ENCODE peak calls at places on chromosomes 6 and 20, in ten cellular contexts. P is cardiac muscle cell, G is lower lobe of right lung, I is fibroblast of lung, B is brain microvascular endothelial cell, O is hepatocyte, Q is heart left ventricle, U is astrocyte, T is K562, V is breast epithelium. E is an unnamed sample.

GRCh38 chr6:324729-325125 is 32.4 kb downstream of the DUSP22 start:
- DNase-seq in B (no peak), O (no peak), Q (no peak), U (no peak), P (no peak), T (no peak), G (peak; percentile 50), I (no peak), V (no peak), E (no peak)

GRCh38 chr6:24506814-24507520 is 12.2 kb downstream of the ALDH5A1 start:
- DNase-seq in G (no peak), T (no peak), P (no peak), V (no peak), B (no peak), I (no peak), O (no peak), U (no peak), Q (no peak), E (no peak)

GRCh38 chr6:4028051-4028450 is 50.9 kb downstream of the FAM217A start:
- DNase-seq in I (no peak), V (no peak), B (no peak), U (no peak), Q (no peak), T (peak; percentile 42), P (no peak), O (no peak), G (no peak), E (no peak)

GRCh38 chr6:166058064-166058739 is 109.4 kb downstream of the TBXT start:
- DNase-seq in O (peak; percentile 63), B (peak; percentile 56), G (no peak), P (peak; percentile 86), I (no peak), Q (peak; percentile 44), U (peak; percentile 71), T (no peak), V (no peak), E (peak; percentile 66)

GRCh38 chr6:168983925-168984324 is 269.7 kb downstream of the THBS2 start:
- DNase-seq in P (no peak), T (no peak), G (no peak), V (no peak), U (no peak), I (no peak), Q (no peak), O (no peak), B (no peak), E (no peak)

GRCh38 chr6:168007592-168008338 is 10.3 kb downstream of the KIF25 start:
- DNase-seq in B (peak; percentile 100), I (peak; percentile 99), O (peak; percentile 75), T (no peak), V (peak; percentile 76), Q (no peak), P (peak; percentile 99), G (peak; percentile 51), U (peak; percentile 100), E (no peak)

GRCh38 chr20:50590348-50590664 is 80.1 kb downstream of the PTPN1 start:
- DNase-seq in O (no peak), Q (no peak), V (no peak), P (no peak), U (no peak), B (no peak), I (no peak), G (peak; percentile 34), T (no peak), E (no peak)

GRCh38 chr20:29873946-29874345 is 1383.5 kb upstream of the DEFB115 start:
- DNase-seq in O (peak; percentile 79), V (no peak), G (peak; percentile 84), T (peak; percentile 39), U (peak; percentile 30), B (peak; percentile 9), I (peak; percentile 51), P (peak; percentile 65), Q (peak; percentile 31), E (no peak)

GRCh38 chr6:170066679-170067078 is 224.2 kb downstream of the DLL1 start:
- DNase-seq in O (no peak), T (no peak), U (no peak), V (no peak), P (no peak), Q (no peak), B (no peak), G (no peak), I (no peak), E (no peak)

GRCh38 chr6:43150051-43150751 is 20.9 kb upstream of the SRF start:
- DNase-seq in B (no peak), I (no peak), G (no peak), V (no peak), P (no peak), U (no peak), O (peak; percentile 53), Q (no peak), T (no peak), E (no peak)

GRCh38 chr20:43955244-43956191 is 40.9 kb downstream of the TOX2 start:
- DNase-seq in T (peak; percentile 29), G (no peak), V (no peak), I (peak; percentile 94), U (peak; percentile 92), Q (no peak), P (peak; percentile 84), B (peak; percentile 77), O (no peak), E (peak; percentile 17)

GRCh38 chr20:1527923-1528322 is 29.6 kb downstream of the SIRPD start:
- DNase-seq in G (no peak), O (no peak), B (no peak), V (no peak), U (no peak), I (no peak), Q (no peak), P (no peak), T (no peak), E (no peak)

GRCh38 chr20:7841967-7842301 is 98.3 kb downstream of the HAO1 start:
- DNase-seq in O (peak; percentile 38), T (no peak), V (no peak), B (peak; percentile 73), I (peak; percentile 85), Q (peak; percentile 18), U (peak; percentile 95), G (no peak), P (peak; percentile 94), E (no peak)

GRCh38 chr20:1397710-1398109 is 4.9 kb upstream of the FKBP1A start:
- DNase-seq in B (no peak), P (peak; percentile 39), O (no peak), T (peak; percentile 24), I (peak; percentile 40), G (no peak), V (no peak), Q (no peak), U (no peak), E (no peak)

GRCh38 chr20:11274137-11274536 is 600.3 kb upstream of the JAG1 start:
- DNase-seq in V (no peak), T (peak; percentile 3), P (peak; percentile 77), Q (peak; percentile 44), I (peak; percentile 82), O (peak; percentile 78), G (no peak), U (peak; percentile 47), B (peak; percentile 74), E (no peak)

GRCh38 chr6:57021086-57021720 is 25.3 kb upstream of the KIAA1586 start:
- DNase-seq in V (no peak), O (peak; percentile 50), U (peak; percentile 33), Q (no peak), I (peak; percentile 73), P (peak; percentile 69), G (no peak), T (peak; percentile 49), B (no peak), E (no peak)

GRCh38 chr20:4998160-4998651 is 3.1 kb downstream of the SLC23A2 start:
- DNase-seq in Q (no peak), O (no peak), I (no peak), B (no peak), P (no peak), U (no peak), T (no peak), V (no peak), G (no peak), E (no peak)
- TF ChIP-seq CTCF in Q (no peak), O (no peak), I (peak; percentile 10), B (peak; percentile 48), P (peak; percentile 5), U (no peak), T (no peak), V (no peak), G (no peak), E (no peak)

DNA sequence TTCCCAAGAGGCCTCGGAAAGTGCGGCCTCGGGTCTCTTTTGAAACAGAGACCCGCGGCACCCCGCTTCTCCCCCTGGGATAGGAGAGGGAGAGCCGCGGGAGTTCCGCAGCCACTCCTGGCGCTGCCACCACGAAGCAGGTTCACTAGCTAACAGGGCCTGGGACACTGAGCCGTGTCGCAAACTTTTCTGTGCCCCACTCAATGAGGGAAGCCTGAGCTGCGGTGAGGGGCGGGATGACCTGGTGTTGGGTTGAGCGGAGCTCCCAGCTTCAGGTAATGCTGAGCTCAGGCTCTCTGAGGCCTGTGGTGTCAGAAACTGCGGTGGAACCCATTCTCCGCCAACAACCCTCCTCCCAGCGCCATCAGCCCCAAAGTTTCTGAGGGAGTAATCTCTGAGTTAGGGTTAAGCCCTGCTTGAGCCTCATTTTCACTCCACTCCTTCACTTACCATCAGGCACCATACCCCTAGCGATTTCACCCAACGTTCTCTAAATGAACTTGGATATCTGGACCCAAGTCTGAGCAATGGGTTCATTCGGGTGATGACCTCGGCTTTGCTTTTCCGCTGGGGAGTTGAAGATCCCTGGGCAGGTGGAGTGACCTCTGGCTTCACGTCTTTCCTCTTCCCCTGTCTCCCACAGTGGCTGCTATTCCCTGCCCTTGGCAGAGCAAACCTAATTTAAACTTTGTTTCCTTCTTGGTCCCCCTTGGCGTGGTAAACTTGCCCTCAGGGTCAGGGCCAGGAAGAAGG is 7.6 kb upstream of the TFAP2A start:
- DNase-seq in B (no peak), I (no peak), G (no peak), O (no peak), Q (no peak), V (no peak), P (no peak), T (no peak), U (no peak), E (no peak)
- H3K27me3 ChIP-seq in B (peaks cover 81% of the 10 kb centered on the region), I (peaks cover 72% of the 10 kb centered on the region), G (peaks cover 87% of the 10 kb centered on the region), O (peaks cover 83% of the 10 kb centered on the region), Q (peaks cover 62% of the 10 kb centered on the region), V (no peaks in the 10 kb centered on the region), P (peaks cover 100% of the 10 kb centered on the region), T (peaks cover 70% of the 10 kb centered on the region), U (peaks cover 90% of the 10 kb centered on the region), E (peaks cover 8% of the 10 kb centered on the region)

DNA sequence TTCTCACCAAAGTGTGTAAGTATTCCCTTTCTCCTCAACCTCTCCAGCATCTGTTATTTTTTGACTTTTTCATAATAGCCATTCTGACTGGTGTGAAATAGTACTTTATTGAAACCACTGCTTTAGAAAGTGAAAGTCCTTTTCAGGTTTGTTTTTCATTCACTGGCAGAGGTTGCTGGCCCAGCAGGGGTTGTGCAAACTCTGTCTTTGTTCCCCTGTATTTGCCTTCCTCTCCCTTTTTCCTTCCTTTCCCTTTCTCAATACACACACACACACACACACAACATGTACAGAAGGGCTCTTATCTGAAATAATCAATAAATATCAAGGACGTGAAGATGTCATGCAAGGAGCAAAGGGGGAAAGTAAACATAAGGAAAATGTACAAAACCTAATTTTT is 99.8 kb downstream of the LY86 start:
- DNase-seq in U (no peak), T (peak; percentile 13), O (no peak), V (no peak), G (no peak), Q (no peak), I (peak; percentile 25), P (no peak), B (no peak), E (no peak)
- H3K27ac ChIP-seq in U (no peak overlapping the region), T (no peak overlapping the region), O (no peak overlapping the region), V (peak overlapping the region; percentile 80), G (peak overlapping the region; percentile 79), Q (peak overlapping the region; percentile 89), I (no peak overlapping the region), P (no peak overlapping the region), B (no peak overlapping the region), E (no peak overlapping the region)

GRCh38 chr6:146526192-146526591 is 17.4 kb upstream of the RAB32 start:
- DNase-seq in V (no peak), P (peak; percentile 40), B (peak; percentile 17), I (peak; percentile 14), O (no peak), U (no peak), Q (no peak), G (no peak), T (no peak), E (no peak)
- TF ChIP-seq CTCF in V (no peak), P (peak; percentile 30), B (peak; percentile 48), I (peak; percentile 35), O (peak; percentile 44), U (peak; percentile 18), Q (no peak), G (no peak), T (no peak), E (no peak)

E was measured in ovary.